ENCODE peak calls at places on chromosomes 12 and 14, in four cellular contexts. One of them, this sample, is unnamed.

GRCh38 chr12:108955225-108955835 is 65.5 kb downstream of the SVOP start:
- DNase-seq in AG10803: peak
- DNase-seq in endothelial cell of umbilical vein: peak
- DNase-seq in nephron progenitor cell: peak
- DNase-seq in this sample: peak

GRCh38 chr14:105147701-105148603 is 20.6 kb downstream of the JAG2 start:
- DNase-seq in AG10803: no peak
- DNase-seq in nephron progenitor cell: peak
- DNase-seq in endothelial cell of umbilical vein: no peak
- DNase-seq in this sample: peak

GRCh38 chr12:44654641-44655625 is 221.2 kb downstream of the NELL2 start:
- DNase-seq in nephron progenitor cell: peak
- DNase-seq in AG10803: no peak
- DNase-seq in endothelial cell of umbilical vein: no peak
- DNase-seq in this sample: no peak

GRCh38 chr12:75322464-75322863 is 7.7 kb downstream of the CAPS2 start:
- DNase-seq in nephron progenitor cell: no peak
- DNase-seq in endothelial cell of umbilical vein: no peak
- DNase-seq in AG10803: peak
- DNase-seq in this sample: no peak

GRCh38 chr12:68304626-68305025 is 27.5 kb downstream of the MDM1 start:
- DNase-seq in endothelial cell of umbilical vein: peak
- DNase-seq in AG10803: no peak
- DNase-seq in nephron progenitor cell: no peak
- DNase-seq in this sample: no peak

GRCh38 chr12:93853698-93854478 is 176.7 kb downstream of the CRADD start:
- DNase-seq in nephron progenitor cell: no peak
- DNase-seq in AG10803: no peak
- DNase-seq in endothelial cell of umbilical vein: no peak
- DNase-seq in this sample: no peak

GRCh38 chr14:98974113-98974512 is 297.9 kb downstream of the BCL11B start:
- DNase-seq in endothelial cell of umbilical vein: no peak
- DNase-seq in nephron progenitor cell: no peak
- DNase-seq in AG10803: no peak
- DNase-seq in this sample: no peak

GRCh38 chr14:76080009-76080408 is 71.7 kb upstream of the GPATCH2L start:
- DNase-seq in endothelial cell of umbilical vein: no peak
- DNase-seq in nephron progenitor cell: no peak
- DNase-seq in AG10803: no peak
- DNase-seq in this sample: peak

GRCh38 chr14:99245541-99246511 is 26.2 kb downstream of the BCL11B start:
- DNase-seq in nephron progenitor cell: peak
- DNase-seq in endothelial cell of umbilical vein: no peak
- DNase-seq in AG10803: no peak
- DNase-seq in this sample: no peak

GRCh38 chr14:58639842-58640484 is 2.2 kb downstream of the DACT1 start:
- DNase-seq in endothelial cell of umbilical vein: peak
- DNase-seq in AG10803: peak
- DNase-seq in nephron progenitor cell: peak
- DNase-seq in this sample: peak

GRCh38 chr12:26373606-26374495 is 178.5 kb downstream of the SSPN start:
- DNase-seq in endothelial cell of umbilical vein: no peak
- DNase-seq in nephron progenitor cell: no peak
- DNase-seq in AG10803: peak
- DNase-seq in this sample: no peak

GRCh38 chr14:77213657-77214016 is 32.0 kb downstream of the TMEM63C start:
- DNase-seq in endothelial cell of umbilical vein: no peak
- DNase-seq in nephron progenitor cell: no peak
- DNase-seq in AG10803: no peak
- DNase-seq in this sample: no peak
- TF ChIP-seq CTCF in endothelial cell of umbilical vein: no peak
- TF ChIP-seq CTCF in nephron progenitor cell: peak
- TF ChIP-seq CTCF in AG10803: no peak
- TF ChIP-seq CTCF in this sample: no peak

DNA sequence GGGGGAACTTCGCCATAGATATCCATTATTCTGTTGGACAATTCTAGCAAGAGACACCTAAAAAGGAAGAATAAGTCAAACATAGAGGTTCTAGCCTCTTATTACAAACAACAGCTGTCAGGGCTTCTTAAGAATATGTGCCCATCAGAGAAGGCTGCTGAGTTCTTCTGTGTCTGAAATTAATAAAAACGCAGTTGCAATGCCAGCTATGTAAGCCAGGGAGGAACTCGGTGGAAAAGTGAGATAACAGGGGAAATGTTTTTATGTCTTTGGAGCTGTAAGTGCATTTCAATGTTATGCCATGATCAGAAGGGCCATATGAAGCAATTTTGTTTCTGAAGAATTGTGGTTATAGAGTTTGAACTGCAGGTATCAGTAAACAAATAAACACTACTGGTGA is 95.0 kb downstream of the SYT1 start:
- DNase-seq in nephron progenitor cell: no peak
- DNase-seq in AG10803: peak
- DNase-seq in endothelial cell of umbilical vein: peak
- DNase-seq in this sample: no peak
- TF ChIP-seq CTCF in nephron progenitor cell: no peak
- TF ChIP-seq CTCF in AG10803: no peak
- TF ChIP-seq CTCF in endothelial cell of umbilical vein: no peak
- TF ChIP-seq CTCF in this sample: no peak

DNA sequence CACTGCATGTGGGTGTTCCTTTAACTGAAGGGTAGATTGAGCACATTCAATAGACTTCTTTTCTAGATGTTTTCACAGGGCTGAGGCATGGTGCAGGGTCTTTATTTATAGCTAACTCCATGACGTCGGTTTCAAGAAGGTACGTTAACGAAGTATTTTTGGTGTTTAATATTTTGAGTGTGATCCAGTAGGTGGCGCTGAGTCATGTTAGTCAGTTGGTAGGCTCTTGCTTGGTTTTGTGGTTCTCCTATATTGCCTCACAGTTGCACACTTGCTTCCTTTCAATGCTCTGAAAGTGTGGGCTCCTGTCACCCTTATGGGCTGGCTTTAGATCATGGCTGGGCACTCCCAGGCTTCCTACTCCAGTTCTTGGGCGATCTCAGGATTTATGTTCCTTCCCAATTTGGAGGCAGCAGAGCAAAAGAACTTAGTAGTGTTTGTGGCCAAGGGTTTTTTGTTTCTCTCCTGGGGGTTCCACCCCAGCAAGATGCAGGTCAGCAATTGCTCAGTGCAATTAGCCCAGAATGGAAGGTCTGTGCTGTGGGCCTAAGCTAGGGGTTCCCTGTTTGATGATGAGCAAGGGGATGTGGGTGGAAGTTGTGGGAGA is 471.6 kb upstream of the FOXG1 start:
- DNase-seq in nephron progenitor cell: no peak
- DNase-seq in AG10803: no peak
- DNase-seq in endothelial cell of umbilical vein: peak
- DNase-seq in this sample: no peak
- TF ChIP-seq CTCF in nephron progenitor cell: peak
- TF ChIP-seq CTCF in AG10803: no peak
- TF ChIP-seq CTCF in endothelial cell of umbilical vein: peak
- TF ChIP-seq CTCF in this sample: peak

DNA sequence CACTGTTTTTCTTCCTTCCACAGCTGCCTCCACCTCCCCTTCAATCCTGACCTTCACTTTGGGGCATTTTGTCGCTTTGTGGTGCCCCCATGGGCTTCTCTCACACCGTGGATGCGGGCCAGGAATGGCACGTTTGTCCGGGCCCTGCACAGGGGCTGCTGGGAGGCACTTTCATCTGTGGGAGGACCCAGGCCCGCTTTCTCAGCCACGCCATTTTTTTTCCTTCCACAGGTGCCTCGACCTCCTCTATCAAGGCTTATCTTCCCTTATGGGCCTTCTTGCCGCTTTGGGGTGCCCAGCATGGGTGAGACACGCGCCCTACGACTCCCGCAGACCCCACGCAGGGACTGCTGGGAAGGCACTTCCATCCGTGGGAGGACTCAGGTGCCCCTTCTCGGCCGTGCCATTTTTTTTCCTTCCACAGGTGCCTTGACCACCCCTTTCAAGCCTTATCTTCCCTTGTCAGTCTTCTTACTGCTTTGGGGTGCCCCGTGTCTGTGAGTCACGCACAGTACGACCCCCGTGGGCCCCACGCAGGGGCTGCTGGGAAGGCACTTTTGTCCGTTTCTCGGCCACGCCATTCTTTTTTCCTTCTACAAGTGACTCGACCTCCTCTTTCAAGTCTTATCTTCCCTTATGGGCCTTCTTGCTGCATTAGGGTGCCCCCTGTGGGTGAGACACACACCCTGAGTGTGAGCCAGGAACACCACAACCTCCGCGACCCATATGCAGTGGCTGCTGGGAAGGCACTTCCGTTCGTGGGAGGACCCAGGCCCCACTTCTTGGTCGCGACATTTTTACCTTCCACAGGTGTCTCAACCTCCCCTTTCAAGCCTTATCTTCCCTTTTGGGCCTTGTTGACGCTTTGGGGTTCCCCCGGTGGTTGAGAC is 270.7 kb downstream of the ALG10 start:
- DNase-seq in AG10803: no peak
- DNase-seq in endothelial cell of umbilical vein: no peak
- DNase-seq in nephron progenitor cell: no peak
- DNase-seq in this sample: peak
- TF ChIP-seq CTCF in AG10803: no peak
- TF ChIP-seq CTCF in endothelial cell of umbilical vein: no peak
- TF ChIP-seq CTCF in nephron progenitor cell: no peak
- TF ChIP-seq CTCF in this sample: peak

DNA sequence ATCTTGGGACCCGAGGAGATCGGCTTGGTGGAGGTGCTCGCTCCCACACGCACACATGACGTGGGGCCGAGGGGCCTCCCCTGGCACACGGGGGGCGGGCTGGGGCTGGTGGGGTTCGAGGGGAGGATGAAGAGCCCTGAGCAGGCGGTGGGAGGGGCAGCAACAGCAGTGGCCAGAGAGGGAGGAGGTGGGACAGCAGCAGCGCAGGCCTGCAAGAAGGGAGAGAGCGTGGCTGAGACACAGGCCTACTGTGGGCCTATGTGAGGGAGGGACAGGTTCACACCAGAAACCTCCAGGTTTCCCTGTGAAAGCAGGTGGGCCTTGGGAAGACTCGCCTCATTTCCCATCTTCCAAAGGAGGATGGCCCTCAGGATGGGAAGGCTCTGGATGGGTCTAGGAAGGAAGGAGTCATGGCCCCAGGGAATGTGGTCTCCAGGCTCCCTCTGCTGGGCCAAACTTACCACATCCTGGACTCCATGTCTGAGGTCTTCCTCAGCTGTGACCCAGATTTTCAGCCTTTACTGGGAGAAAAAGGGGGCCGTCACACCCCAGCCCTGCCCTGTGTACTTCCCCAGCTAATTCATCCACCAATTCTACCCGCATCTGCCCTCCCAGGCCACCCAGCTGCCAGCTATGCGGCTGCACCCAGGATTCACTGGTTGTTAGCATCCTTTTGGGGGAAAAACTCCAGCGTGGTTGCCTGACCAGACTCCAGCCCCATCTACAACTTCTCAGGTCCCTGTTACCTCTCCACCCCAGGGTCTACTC is 2.8 kb downstream of the PIANP start:
- DNase-seq in endothelial cell of umbilical vein: peak
- DNase-seq in AG10803: peak
- DNase-seq in nephron progenitor cell: peak
- DNase-seq in this sample: peak
- TF ChIP-seq CTCF in endothelial cell of umbilical vein: peak
- TF ChIP-seq CTCF in AG10803: peak
- TF ChIP-seq CTCF in nephron progenitor cell: peak
- TF ChIP-seq CTCF in this sample: peak

DNA sequence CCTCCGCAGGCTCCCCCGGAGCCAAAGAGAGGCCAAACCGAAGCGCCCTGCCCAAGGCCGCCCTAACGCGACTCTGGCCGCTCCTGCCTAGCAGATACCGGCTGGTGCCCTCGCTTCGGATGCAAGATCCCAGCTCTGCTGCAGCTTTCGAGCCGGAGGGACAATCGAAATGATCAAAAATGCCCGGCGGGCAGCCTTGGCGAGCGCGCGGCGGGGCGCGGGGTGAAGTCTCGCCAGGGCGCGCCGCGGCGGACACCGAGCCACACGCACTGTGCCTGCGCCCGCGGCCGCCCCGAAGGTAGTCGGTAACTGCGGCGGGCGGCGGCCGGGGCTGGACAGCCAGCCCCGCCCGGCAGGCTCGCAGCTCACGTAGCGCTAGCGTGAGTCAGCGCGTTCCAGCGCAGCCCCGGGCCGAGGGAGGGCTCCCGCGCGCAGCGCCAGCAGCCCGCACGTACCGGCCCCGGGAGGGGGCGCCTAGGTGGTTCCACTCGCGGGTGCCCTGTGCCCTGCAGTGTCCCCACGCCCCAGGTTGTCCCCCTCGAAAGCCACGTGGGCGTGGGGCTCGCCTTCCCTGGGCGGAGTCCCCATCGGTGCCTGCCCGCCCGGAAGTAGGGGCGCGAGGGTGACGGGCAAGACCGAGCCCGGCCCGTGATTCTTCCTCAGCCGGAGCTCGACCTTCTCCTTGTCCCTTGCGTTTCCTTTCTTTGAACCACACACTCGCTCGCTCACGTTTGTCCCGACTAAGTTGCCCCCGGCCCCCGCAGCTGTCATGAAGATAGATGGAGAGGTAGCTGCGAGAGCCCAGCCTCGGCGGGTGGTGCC is 109.3 kb upstream of the EGLN3 start:
- DNase-seq in nephron progenitor cell: peak
- DNase-seq in endothelial cell of umbilical vein: peak
- DNase-seq in AG10803: peak
- DNase-seq in this sample: peak
- TF ChIP-seq CTCF in nephron progenitor cell: no peak
- TF ChIP-seq CTCF in endothelial cell of umbilical vein: peak
- TF ChIP-seq CTCF in AG10803: peak
- TF ChIP-seq CTCF in this sample: peak

GRCh38 chr12:1279050-1279449 is 288.0 kb downstream of the ERC1 start:
- DNase-seq in AG10803: no peak
- DNase-seq in endothelial cell of umbilical vein: no peak
- DNase-seq in nephron progenitor cell: no peak
- DNase-seq in this sample: no peak
- TF ChIP-seq CTCF in AG10803: peak
- TF ChIP-seq CTCF in endothelial cell of umbilical vein: no peak
- TF ChIP-seq CTCF in nephron progenitor cell: no peak
- TF ChIP-seq CTCF in this sample: no peak

GRCh38 chr12:55703976-55704761 is 3.5 kb downstream of the ITGA7 start:
- DNase-seq in endothelial cell of umbilical vein: no peak
- DNase-seq in AG10803: no peak
- DNase-seq in nephron progenitor cell: no peak
- DNase-seq in this sample: no peak

GRCh38 chr12:55707841-55708694 is at the start of gene ITGA7:
- DNase-seq in nephron progenitor cell: peak
- DNase-seq in endothelial cell of umbilical vein: no peak
- DNase-seq in AG10803: no peak
- DNase-seq in this sample: peak

GRCh38 chr12:55706840-55707671 is 648 bp downstream of the ITGA7 start:
- DNase-seq in endothelial cell of umbilical vein: no peak
- DNase-seq in nephron progenitor cell: peak
- DNase-seq in AG10803: no peak
- DNase-seq in this sample: no peak

GRCh38 chr12:55704824-55705780 is 2.6 kb downstream of the ITGA7 start:
- DNase-seq in endothelial cell of umbilical vein: no peak
- DNase-seq in AG10803: no peak
- DNase-seq in nephron progenitor cell: no peak
- DNase-seq in this sample: no peak

GRCh38 chr12:55705802-55706402 is 1.8 kb downstream of the ITGA7 start:
- DNase-seq in nephron progenitor cell: no peak
- DNase-seq in endothelial cell of umbilical vein: no peak
- DNase-seq in AG10803: no peak
- DNase-seq in this sample: peak
- TF ChIP-seq CTCF in nephron progenitor cell: no peak
- TF ChIP-seq CTCF in endothelial cell of umbilical vein: peak
- TF ChIP-seq CTCF in AG10803: peak
- TF ChIP-seq CTCF in this sample: peak

This sample was measured in WERI-Rb-1.